ENCODE peak calls at places on chromosomes 12 and 14, in five cellular contexts. N, M, F, T and V are unnamed samples.

GRCh38 chr14:20644520-20644919 is 3.0 kb upstream of the OR6S1 start:
- DNase-seq in F (no peak), M (no peak), N (no peak), T (no peak), V (no peak)

GRCh38 chr12:53340398-53340797 is 4.2 kb upstream of the SP7 start:
- DNase-seq in T (no peak), M (no peak), N (no peak), F (no peak), V (no peak)

GRCh38 chr14:36647827-36648753 is 13.6 kb upstream of the PAX9 start:
- DNase-seq in N (peak; percentile 48), T (peak; percentile 83), F (peak; percentile 78), M (no peak), V (no peak)

GRCh38 chr12:14514946-14515345 is 52.7 kb downstream of the PLBD1 start:
- DNase-seq in N (peak; percentile 13), T (no peak), F (no peak), M (no peak), V (no peak)

GRCh38 chr12:120639771-120640721 is at the start of gene CABP1:
- DNase-seq in T (peak; percentile 48), F (peak; percentile 64), M (peak; percentile 53), N (no peak), V (peak; percentile 75)

GRCh38 chr12:85698937-85699336 is 137.3 kb downstream of the RASSF9 start:
- DNase-seq in T (no peak), F (no peak), M (no peak), N (no peak), V (no peak)

GRCh38 chr12:27081668-27082091 is 698 bp downstream of the C12orf71 start:
- DNase-seq in N (peak; percentile 29), T (no peak), F (no peak), M (no peak), V (no peak)

GRCh38 chr12:113392988-113393579 is 10.6 kb downstream of the SDS start:
- DNase-seq in M (no peak), N (peak; percentile 8), T (no peak), F (no peak), V (no peak)

GRCh38 chr12:6335451-6336078 is 6.3 kb downstream of the TNFRSF1A start:
- DNase-seq in N (peak; percentile 84), F (peak; percentile 92), M (peak; percentile 89), T (peak; percentile 20), V (peak; percentile 74)

GRCh38 chr12:65500121-65500846 is 221.8 kb downstream of the MSRB3 start:
- DNase-seq in F (no peak), T (no peak), M (no peak), N (peak; percentile 37), V (no peak)

GRCh38 chr14:101072531-101072930 is 169.0 kb upstream of the RTL1 start:
- DNase-seq in M (no peak), N (no peak), F (peak; percentile 71), T (no peak), V (no peak)

GRCh38 chr12:123267991-123268843 is 3.4 kb downstream of the CDK2AP1 start:
- DNase-seq in F (peak; percentile 79), N (peak; percentile 13), M (no peak), T (no peak), V (no peak)